ENCODE peak calls at places on chromosomes 1 and 21, in five cellular contexts. X is CD8-positive, alpha-beta T cell; R is astrocyte; H is OCI-LY7; M is IMR-90. S is an unnamed sample. For H3K9me3, the result is how much of the 10 kb centered on the place peaks cover.

GRCh38 chr1:15430787-15431570 is 7.3 kb upstream of the CTRC start:
- DNase-seq in X (peak), R (no peak), H (peak), M (peak), S (peak)

GRCh38 chr1:210252621-210253041 is 20.0 kb downstream of the SERTAD4 start:
- DNase-seq in X (no peak), R (no peak), H (no peak), M (no peak), S (no peak)

GRCh38 chr1:230458509-230458908 is 32.4 kb upstream of the PGBD5 start:
- DNase-seq in X (no peak), R (peak), H (no peak), M (no peak), S (no peak)

GRCh38 chr1:1132928-1133750 is 17.2 kb upstream of the C1orf159 start:
- DNase-seq in X (no peak), R (no peak), H (no peak), M (peak), S (no peak)

GRCh38 chr21:40686526-40686925 is 160.4 kb downstream of the DSCAM start:
- DNase-seq in X (no peak), R (no peak), H (no peak), M (no peak), S (no peak)

GRCh38 chr1:25806418-25806817 is 6.4 kb downstream of the SELENON start:
- DNase-seq in X (no peak), R (peak), H (no peak), M (peak), S (no peak)

GRCh38 chr1:121519042-121519755 is 334.4 kb downstream of the SRGAP2C start:
- DNase-seq in X (peak), R (no peak), H (peak), M (no peak), S (peak)

GRCh38 chr1:86965012-86965826 is 50.8 kb downstream of the HS2ST1 start:
- DNase-seq in X (no peak), R (no peak), H (peak), M (peak), S (no peak)

GRCh38 chr1:162385702-162386101 is 4.2 kb downstream of the C1orf226 start:
- DNase-seq in X (no peak), R (no peak), H (no peak), M (no peak), S (no peak)

GRCh38 chr1:18868354-18868753 is 8.9 kb upstream of the TAS1R2 start:
- DNase-seq in X (no peak), R (no peak), H (no peak), M (no peak), S (no peak)

GRCh38 chr1:160748182-160748876 is 9.3 kb downstream of the SLAMF7 start:
- DNase-seq in X (no peak), R (no peak), H (no peak), M (no peak), S (no peak)

GRCh38 chr1:82420584-82420983 is 619.9 kb downstream of the ADGRL2 start:
- DNase-seq in X (no peak), R (no peak), H (no peak), M (no peak), S (no peak)

GRCh38 chr1:54153548-54154439 is 994 bp upstream of the CDCP2 start:
- DNase-seq in X (no peak), R (peak), H (no peak), M (peak), S (no peak)

GRCh38 chr1:155049651-155050559 is 1.2 kb upstream of the ADAM15 start:
- DNase-seq in X (no peak), R (peak), H (no peak), M (peak), S (no peak)

GRCh38 chr1:54882483-54882882 is 4.5 kb downstream of the DHCR24 start:
- DNase-seq in X (no peak), R (no peak), H (no peak), M (peak), S (no peak)

GRCh38 chr1:98661544-98662353 is at the start of gene SNX7:
- DNase-seq in X (no peak), R (peak), H (no peak), M (peak), S (no peak)

GRCh38 chr1:207032528-207033017 is at the start of gene C1orf116:
- DNase-seq in X (no peak), R (no peak), H (no peak), M (no peak), S (no peak)

GRCh38 chr21:39003982-39004775 is 179.1 kb downstream of the PSMG1 start:
- DNase-seq in X (no peak), R (peak), H (no peak), M (peak), S (peak)

GRCh38 chr1:154899041-154899440 is 29.0 kb upstream of the KCNN3 start:
- DNase-seq in X (no peak), R (no peak), H (no peak), M (no peak), S (no peak)

GRCh38 chr21:38488640-38489282 is 9.5 kb downstream of the ERG start:
- DNase-seq in X (no peak), R (no peak), H (no peak), M (no peak), S (no peak)

GRCh38 chr21:36122977-36123376 is 11.9 kb upstream of the CBR3 start:
- DNase-seq in X (no peak), R (no peak), H (no peak), M (no peak), S (no peak)

GRCh38 chr1:6621429-6622391 is 3.0 kb upstream of the THAP3 start:
- DNase-seq in X (no peak), R (no peak), H (no peak), M (no peak), S (no peak)

GRCh38 chr1:2601721-2602303 is 15.2 kb downstream of the PRXL2B start:
- DNase-seq in X (no peak), R (no peak), H (no peak), M (no peak), S (no peak)

GRCh38 chr1:77220687-77221463 is 1.6 kb upstream of the PIGK start:
- DNase-seq in X (no peak), R (peak), H (no peak), M (peak), S (no peak)

GRCh38 chr1:38285807-38286530 is 239.4 kb upstream of the POU3F1 start:
- DNase-seq in X (no peak), R (no peak), H (no peak), M (no peak), S (no peak)

GRCh38 chr1:182397653-182398388 is 2.6 kb downstream of the TEDDM1 start:
- DNase-seq in X (no peak), R (peak), H (no peak), M (peak), S (no peak)

GRCh38 chr1:182680901-182681300 is 3.5 kb downstream of the RGS8 start:
- DNase-seq in X (no peak), R (no peak), H (no peak), M (no peak), S (no peak)

GRCh38 chr1:227576152-227576551 is 12.8 kb downstream of the ZNF678 start:
- DNase-seq in X (no peak), R (no peak), H (no peak), M (no peak), S (no peak)

GRCh38 chr1:227583354-227583753 is 20.0 kb downstream of the ZNF678 start:
- DNase-seq in X (no peak), R (no peak), H (no peak), M (no peak), S (no peak)

GRCh38 chr1:227574926-227575325 is 11.6 kb downstream of the ZNF678 start:
- DNase-seq in X (no peak), R (no peak), H (no peak), M (no peak), S (no peak)

GRCh38 chr1:227572752-227573151 is 9.4 kb downstream of the ZNF678 start:
- DNase-seq in X (no peak), R (no peak), H (no peak), M (no peak), S (no peak)

DNA sequence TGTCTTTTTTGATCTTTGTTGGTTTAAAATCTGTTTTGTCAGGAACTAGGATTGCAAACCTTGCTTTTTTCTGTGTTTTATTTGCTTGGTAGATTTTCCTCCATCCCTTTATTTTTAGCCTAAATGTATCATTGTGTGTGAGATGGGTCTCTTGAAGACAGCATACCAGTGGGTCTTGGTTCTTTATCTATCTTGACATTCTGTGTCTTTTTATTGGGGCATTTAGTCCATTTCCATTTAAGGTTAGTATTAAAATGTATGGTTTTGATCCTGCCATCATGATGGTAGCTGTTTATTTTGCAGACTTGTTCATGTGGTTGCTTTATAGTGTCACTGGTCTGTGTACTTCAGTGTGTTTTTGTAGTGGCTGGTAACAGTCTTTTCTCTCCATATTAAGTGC is 14.1 kb downstream of the ZNF678 start:
- DNase-seq in X (no peak), R (no peak), H (no peak), M (no peak), S (no peak)
- H3K9me3 ChIP-seq in X (under half), R (under half), H (half or more), M (under half), S (under half)

DNA sequence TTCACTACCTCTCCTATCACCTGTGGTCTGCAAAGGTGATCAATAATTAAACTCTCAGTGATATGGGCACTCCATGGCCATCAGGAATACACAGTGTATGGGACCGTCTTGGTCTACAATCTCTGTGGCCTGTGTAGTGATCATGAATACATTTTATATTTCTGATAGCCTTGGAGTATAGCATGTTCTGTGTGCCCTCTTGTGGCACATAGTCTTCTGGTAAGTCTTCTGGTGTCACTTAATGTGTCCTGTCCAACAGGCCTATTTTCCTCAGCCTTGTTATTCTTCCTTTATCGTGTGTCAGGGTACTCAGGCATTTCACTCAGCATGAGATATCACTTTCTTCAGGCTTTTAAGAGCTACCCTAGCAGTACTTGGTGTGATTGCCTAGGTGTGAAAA is 393.6 kb downstream of the AGBL4 start:
- DNase-seq in X (no peak), R (no peak), H (no peak), M (no peak), S (no peak)
- H3K9me3 ChIP-seq in X (under half), R (under half), H (under half), M (under half), S (under half)

DNA sequence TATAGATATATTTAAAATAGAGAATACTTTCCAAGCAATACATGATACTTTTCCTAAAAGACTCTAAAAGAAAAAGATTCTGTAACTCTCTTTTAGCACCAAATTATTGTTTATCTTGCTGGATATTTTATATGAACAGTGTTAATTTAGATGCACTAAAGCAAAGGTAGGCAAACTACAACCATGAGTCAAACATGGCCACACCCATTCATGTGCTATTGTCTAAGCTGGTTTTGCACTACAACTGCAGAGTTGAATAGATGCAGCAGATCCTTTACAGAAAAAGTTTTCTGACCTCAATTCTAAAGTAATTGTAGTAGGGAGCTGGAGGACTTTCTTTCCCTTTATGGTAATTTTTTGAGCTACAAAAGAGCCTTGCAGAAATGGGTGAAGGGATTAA is 19.4 kb downstream of the BLZF1 start:
- DNase-seq in X (no peak), R (no peak), H (no peak), M (no peak), S (no peak)
- H3K9me3 ChIP-seq in X (under half), R (under half), H (under half), M (under half), S (under half)

GRCh38 chr21:44822484-44823178 is 4.8 kb upstream of the SUMO3 start:
- DNase-seq in X (no peak), R (no peak), H (peak), M (no peak), S (no peak)
- H3K9me3 ChIP-seq in X (under half), R (under half), H (under half), M (under half), S (under half)

GRCh38 chr1:212945056-212945455 is 5.3 kb upstream of the VASH2 start:
- DNase-seq in X (no peak), R (no peak), H (no peak), M (no peak), S (no peak)

GRCh38 chr1:212945761-212946160 is 4.6 kb upstream of the VASH2 start:
- DNase-seq in X (no peak), R (no peak), H (no peak), M (no peak), S (no peak)

GRCh38 chr1:212943393-212943710 is 7.0 kb upstream of the VASH2 start:
- DNase-seq in X (no peak), R (no peak), H (no peak), M (no peak), S (no peak)

GRCh38 chr1:212942679-212943392 is 7.5 kb upstream of the VASH2 start:
- DNase-seq in X (no peak), R (no peak), H (no peak), M (no peak), S (no peak)

GRCh38 chr1:212944209-212944901 is 6.0 kb upstream of the VASH2 start:
- DNase-seq in X (no peak), R (no peak), H (peak), M (no peak), S (no peak)
- H3K9me3 ChIP-seq in X (under half), R (under half), H (under half), M (under half), S (under half)

GRCh38 chr1:62090016-62090415 is 104.6 kb upstream of the L1TD1 start:
- DNase-seq in X (no peak), R (no peak), H (no peak), M (no peak), S (no peak)
- H3K9me3 ChIP-seq in X (under half), R (under half), H (under half), M (under half), S (under half)

GRCh38 chr1:152657677-152658076 is 5.5 kb upstream of the LCE2D start:
- DNase-seq in X (no peak), R (no peak), H (no peak), M (no peak), S (no peak)
- H3K9me3 ChIP-seq in X (under half), R (under half), H (under half), M (under half), S (under half)

GRCh38 chr21:27213328-27213727 is 246.4 kb upstream of the ADAMTS5 start:
- DNase-seq in X (no peak), R (no peak), H (no peak), M (peak), S (no peak)
- H3K9me3 ChIP-seq in X (under half), R (under half), H (under half), M (under half), S (under half)

DNA sequence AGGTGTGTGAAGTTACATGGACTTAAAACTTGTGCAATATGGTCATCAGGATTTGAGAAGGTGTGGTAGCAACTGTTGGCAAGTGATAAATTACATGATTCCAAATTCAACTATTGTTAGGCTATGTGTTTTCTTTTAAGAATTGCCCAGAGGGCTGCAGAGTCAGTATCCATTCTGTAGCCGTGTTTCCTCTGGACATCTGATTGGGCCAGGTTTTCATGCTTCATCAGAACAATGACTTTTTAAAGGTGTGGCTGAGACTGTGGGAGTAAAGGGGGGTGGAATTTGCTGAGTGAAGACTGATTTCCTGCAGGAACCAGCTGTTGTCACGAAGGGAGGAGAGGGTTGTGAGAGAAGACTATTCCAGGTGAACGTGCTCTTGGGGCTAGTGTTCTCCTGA is 1.7 kb upstream of the HRNR start:
- DNase-seq in X (no peak), R (no peak), H (no peak), M (no peak), S (no peak)
- H3K9me3 ChIP-seq in X (under half), R (under half), H (under half), M (under half), S (under half)

S was measured in DND-41.